ENCODE peak calls at places on chromosomes 13 and 19, in five cellular contexts. U is dermis microvascular lymphatic vessel endothelial cell, C is foreskin fibroblast, X is progenitor cell of endocrine pancreas, E is fibroblast of mammary gland. Y is an unnamed sample.

GRCh38 chr19:48510421-48511268 is 990 bp downstream of the LMTK3 start:
- DNase-seq in E (peak), X (peak), C (no peak), U (peak), Y (peak)

GRCh38 chr19:45763691-45764294 is 5.3 kb downstream of the SIX5 start:
- DNase-seq in E (no peak), C (no peak), X (no peak), U (no peak), Y (no peak)

GRCh38 chr19:3098141-3098514 is 4.0 kb downstream of the GNA11 start:
- DNase-seq in E (peak), C (no peak), U (peak), X (no peak), Y (peak)

GRCh38 chr13:34577051-34577450 is 365.0 kb upstream of the NBEA start:
- DNase-seq in C (no peak), X (no peak), E (no peak), U (no peak), Y (peak)

GRCh38 chr13:31765441-31765840 is 26.1 kb downstream of the RXFP2 start:
- DNase-seq in X (no peak), C (peak), U (no peak), E (peak), Y (peak)

GRCh38 chr19:11663162-11663561 is 65.9 kb downstream of the ZNF627 start:
- DNase-seq in U (no peak), E (no peak), C (no peak), X (no peak), Y (no peak)

GRCh38 chr13:66967825-66968597 is 262.1 kb downstream of the PCDH9 start:
- DNase-seq in C (no peak), U (no peak), E (no peak), X (no peak), Y (no peak)

GRCh38 chr13:20526664-20527063 is 1.0 kb upstream of the CRYL1 start:
- DNase-seq in U (peak), X (no peak), E (peak), C (no peak), Y (peak)

GRCh38 chr19:7507884-7508283 is 8.0 kb upstream of the ZNF358 start:
- DNase-seq in C (peak), U (peak), E (peak), X (no peak), Y (peak)

GRCh38 chr19:16649734-16650133 is 10.2 kb downstream of the SMIM7 start:
- DNase-seq in U (peak), C (no peak), E (peak), X (no peak), Y (no peak)

GRCh38 chr19:45100797-45101196 is 7.8 kb downstream of the PPP1R37 start:
- DNase-seq in E (peak), X (no peak), U (peak), C (peak), Y (no peak)

GRCh38 chr19:8539621-8540149 is 25.7 kb upstream of the ZNF414 start:
- DNase-seq in E (no peak), C (no peak), U (no peak), X (no peak), Y (no peak)

GRCh38 chr13:25874907-25875306 is 176.9 kb downstream of the SHISA2 start:
- DNase-seq in E (no peak), U (no peak), C (no peak), X (no peak), Y (no peak)

Y was measured in cardiac fibroblast.